ENCODE peak calls at places on chromosomes 16 and 17, in four cellular contexts. One of them, this sample, is unnamed.

GRCh38 chr17:10295728-10296343 is 77.0 kb downstream of the MYH13 start:
- DNase-seq in K562: peak; percentile 56
- DNase-seq in HepG2: peak; percentile 52
- DNase-seq in WTC11: peak; percentile 80
- DNase-seq in this sample: peak; percentile 73

GRCh38 chr17:44901323-44901965 is 2.2 kb upstream of the EFTUD2 start:
- DNase-seq in K562: no peak
- DNase-seq in WTC11: no peak
- DNase-seq in HepG2: no peak
- DNase-seq in this sample: no peak

GRCh38 chr16:87143661-87144121 is 173.5 kb downstream of the C16orf95 start:
- DNase-seq in HepG2: no peak
- DNase-seq in K562: no peak
- DNase-seq in WTC11: peak; percentile 41
- DNase-seq in this sample: no peak

GRCh38 chr16:31807086-31807485 is 66.5 kb upstream of the ZNF267 start:
- DNase-seq in WTC11: no peak
- DNase-seq in HepG2: no peak
- DNase-seq in K562: no peak
- DNase-seq in this sample: no peak

GRCh38 chr16:10028644-10029043 is 153.6 kb downstream of the GRIN2A start:
- DNase-seq in K562: no peak
- DNase-seq in WTC11: no peak
- DNase-seq in HepG2: no peak
- DNase-seq in this sample: no peak

GRCh38 chr16:11354733-11355574 is 9.7 kb downstream of the RMI2 start:
- DNase-seq in WTC11: no peak
- DNase-seq in K562: no peak
- DNase-seq in HepG2: no peak
- DNase-seq in this sample: peak; percentile 4

GRCh38 chr17:26963163-26963503 is 330.8 kb upstream of the WSB1 start:
- DNase-seq in WTC11: no peak
- DNase-seq in K562: no peak
- DNase-seq in HepG2: no peak
- DNase-seq in this sample: no peak

GRCh38 chr16:12176051-12176450 is 199.5 kb downstream of the SNX29 start:
- DNase-seq in K562: no peak
- DNase-seq in WTC11: no peak
- DNase-seq in HepG2: no peak
- DNase-seq in this sample: no peak

GRCh38 chr17:51372345-51373004 is 112.1 kb downstream of the UTP18 start:
- DNase-seq in WTC11: peak; percentile 38
- DNase-seq in HepG2: peak; percentile 72
- DNase-seq in K562: peak; percentile 88
- DNase-seq in this sample: peak; percentile 50

GRCh38 chr17:33038740-33039139 is 47.1 kb downstream of the SPACA3 start:
- DNase-seq in WTC11: peak; percentile 85
- DNase-seq in K562: peak; percentile 76
- DNase-seq in HepG2: no peak
- DNase-seq in this sample: peak; percentile 51

GRCh38 chr17:81291662-81292061 is 3.4 kb downstream of the SLC38A10 start:
- DNase-seq in K562: peak; percentile 79
- DNase-seq in WTC11: peak; percentile 76
- DNase-seq in HepG2: peak; percentile 53
- DNase-seq in this sample: peak; percentile 86

GRCh38 chr16:26078971-26079370 is 387.2 kb downstream of the HS3ST4 start:
- DNase-seq in HepG2: no peak
- DNase-seq in K562: no peak
- DNase-seq in WTC11: no peak
- DNase-seq in this sample: no peak

GRCh38 chr16:71933017-71933416 is 37.7 kb downstream of the IST1 start:
- DNase-seq in HepG2: no peak
- DNase-seq in K562: no peak
- DNase-seq in WTC11: no peak
- DNase-seq in this sample: no peak

GRCh38 chr16:71930013-71930563 is 34.8 kb downstream of the IST1 start:
- DNase-seq in HepG2: no peak
- DNase-seq in K562: no peak
- DNase-seq in WTC11: no peak
- DNase-seq in this sample: no peak

GRCh38 chr16:71931599-71931998 is 36.3 kb downstream of the IST1 start:
- DNase-seq in HepG2: no peak
- DNase-seq in K562: no peak
- DNase-seq in WTC11: no peak
- DNase-seq in this sample: no peak

GRCh38 chr16:71929048-71929447 is 33.7 kb downstream of the IST1 start:
- DNase-seq in WTC11: no peak
- DNase-seq in HepG2: no peak
- DNase-seq in K562: no peak
- DNase-seq in this sample: no peak

DNA sequence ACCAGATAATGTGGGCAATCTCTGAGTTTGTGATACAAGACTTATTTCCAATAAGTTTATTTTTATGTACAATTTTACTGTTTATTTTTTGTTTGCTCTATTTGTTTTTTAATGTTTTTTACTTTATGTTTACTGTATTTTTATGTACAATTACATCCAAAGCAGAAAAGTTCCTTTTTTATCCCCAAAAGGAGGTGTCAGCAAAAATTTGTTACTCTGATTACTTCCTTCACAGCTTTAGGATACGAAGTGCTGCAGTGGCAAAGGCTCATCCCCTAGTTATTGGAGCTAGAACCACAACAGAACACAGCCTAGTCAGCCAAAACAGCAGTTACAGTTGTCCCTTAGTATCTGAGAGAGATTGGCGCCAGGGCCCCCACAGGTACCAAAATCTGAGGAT is 35.7 kb downstream of the IST1 start:
- DNase-seq in HepG2: no peak
- DNase-seq in K562: no peak
- DNase-seq in WTC11: no peak
- DNase-seq in this sample: no peak
- TF ChIP-seq ELF4 in HepG2: no peak
- TF ChIP-seq ELF4 in K562: no peak
- TF ChIP-seq ELF4 in WTC11: no peak
- TF ChIP-seq ELF4 in this sample: no peak

GRCh38 chr16:49356728-49357488 is 16.7 kb upstream of the C16orf78 start:
- DNase-seq in K562: no peak
- DNase-seq in HepG2: no peak
- DNase-seq in WTC11: no peak
- DNase-seq in this sample: no peak
- TF ChIP-seq SP1 in K562: no peak
- TF ChIP-seq SP1 in HepG2: no peak
- TF ChIP-seq SP1 in WTC11: no peak
- TF ChIP-seq SP1 in this sample: no peak

GRCh38 chr16:8819635-8820034 is 22.0 kb downstream of the PMM2 start:
- DNase-seq in K562: no peak
- DNase-seq in HepG2: no peak
- DNase-seq in WTC11: no peak
- DNase-seq in this sample: no peak

GRCh38 chr16:8818499-8819270 is 21.0 kb downstream of the PMM2 start:
- DNase-seq in WTC11: no peak
- DNase-seq in K562: no peak
- DNase-seq in HepG2: no peak
- DNase-seq in this sample: no peak

GRCh38 chr16:8814095-8814806 is 16.6 kb downstream of the PMM2 start:
- DNase-seq in K562: no peak
- DNase-seq in HepG2: no peak
- DNase-seq in WTC11: no peak
- DNase-seq in this sample: no peak

GRCh38 chr16:8812162-8812843 is 14.7 kb downstream of the PMM2 start:
- DNase-seq in K562: no peak
- DNase-seq in HepG2: no peak
- DNase-seq in WTC11: no peak
- DNase-seq in this sample: no peak

GRCh38 chr16:8816967-8817662 is 19.5 kb downstream of the PMM2 start:
- DNase-seq in HepG2: no peak
- DNase-seq in K562: no peak
- DNase-seq in WTC11: no peak
- DNase-seq in this sample: no peak
- TF ChIP-seq ELF4 in HepG2: no peak
- TF ChIP-seq ELF4 in K562: no peak
- TF ChIP-seq ELF4 in WTC11: no peak
- TF ChIP-seq ELF4 in this sample: no peak

DNA sequence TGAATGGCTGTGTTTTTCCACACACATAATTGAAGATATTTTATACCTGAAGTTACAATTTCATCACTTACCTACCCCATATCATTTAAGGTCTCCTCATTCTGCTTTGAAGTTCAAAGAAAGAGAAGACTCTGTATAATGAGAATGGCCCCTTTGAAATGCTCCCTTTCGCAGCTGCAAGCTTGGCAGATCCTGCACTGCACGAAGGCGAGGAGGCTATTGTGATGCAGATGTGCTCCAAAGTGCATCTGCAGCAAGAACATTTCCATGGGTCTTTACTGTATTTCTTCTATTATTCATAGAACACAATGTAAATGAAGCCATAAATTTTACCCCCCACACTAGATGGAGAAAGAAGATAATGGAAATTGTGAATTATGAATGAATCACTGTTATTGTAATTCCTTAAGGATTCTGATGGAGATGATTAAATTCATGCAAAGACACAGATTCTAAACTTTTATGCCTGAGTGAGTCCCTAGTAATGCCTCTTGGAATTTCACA is 178.6 kb downstream of the CHD9NB start:
- DNase-seq in WTC11: peak; percentile 43
- DNase-seq in K562: no peak
- DNase-seq in HepG2: no peak
- DNase-seq in this sample: no peak
- TF ChIP-seq SP1 in WTC11: no peak
- TF ChIP-seq SP1 in K562: no peak
- TF ChIP-seq SP1 in HepG2: no peak
- TF ChIP-seq SP1 in this sample: no peak

GRCh38 chr17:8006836-8007680 is 4.6 kb downstream of the GUCY2D start:
- DNase-seq in HepG2: no peak
- DNase-seq in K562: no peak
- DNase-seq in WTC11: no peak
- DNase-seq in this sample: no peak

GRCh38 chr17:8005357-8005756 is 2.9 kb downstream of the GUCY2D start:
- DNase-seq in HepG2: no peak
- DNase-seq in WTC11: no peak
- DNase-seq in K562: no peak
- DNase-seq in this sample: no peak

GRCh38 chr17:8004899-8005298 is 2.5 kb downstream of the GUCY2D start:
- DNase-seq in HepG2: no peak
- DNase-seq in K562: no peak
- DNase-seq in WTC11: no peak
- DNase-seq in this sample: no peak

GRCh38 chr17:8007836-8008235 is 5.4 kb downstream of the GUCY2D start:
- DNase-seq in K562: no peak
- DNase-seq in WTC11: no peak
- DNase-seq in HepG2: no peak
- DNase-seq in this sample: no peak

DNA sequence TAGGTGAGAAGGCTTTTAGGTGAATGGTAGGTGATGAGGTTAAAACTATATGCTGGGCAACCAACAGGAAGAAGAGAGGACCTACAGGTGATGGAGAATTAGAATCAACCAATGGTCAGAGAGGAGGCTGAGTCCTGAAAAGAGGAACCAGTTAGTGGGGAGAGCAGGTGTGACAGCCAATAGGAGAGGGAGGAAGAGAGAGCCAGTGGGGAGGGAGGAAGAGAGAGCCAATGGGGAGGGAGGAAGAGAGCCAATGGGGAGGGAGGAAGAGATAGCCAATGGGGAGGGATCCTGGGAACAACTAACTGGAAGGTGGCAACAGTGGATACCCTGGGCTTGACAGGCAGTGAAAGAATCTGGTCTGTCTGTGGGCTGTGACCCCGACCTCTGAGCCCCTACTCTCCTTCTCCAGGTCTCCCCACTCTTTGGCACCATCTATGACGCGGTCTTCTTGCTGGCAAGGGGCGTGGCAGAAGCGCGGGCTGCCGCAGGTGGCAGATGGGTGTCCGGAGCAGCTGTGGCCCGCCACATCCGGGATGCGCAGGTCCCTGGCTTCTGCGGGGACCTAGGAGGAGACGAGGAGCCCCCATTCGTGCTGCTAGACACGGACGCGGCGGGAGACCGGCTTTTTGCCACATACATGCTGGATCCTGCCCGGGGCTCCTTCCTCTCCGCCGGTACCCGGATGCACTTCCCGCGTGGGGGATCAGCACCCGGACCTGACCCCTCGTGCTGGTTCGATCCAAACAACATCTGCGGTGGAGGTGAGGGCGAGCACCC is 3.7 kb downstream of the GUCY2D start:
- DNase-seq in HepG2: no peak
- DNase-seq in K562: peak; percentile 77
- DNase-seq in WTC11: no peak
- DNase-seq in this sample: no peak
- TF ChIP-seq ELF4 in HepG2: no peak
- TF ChIP-seq ELF4 in K562: no peak
- TF ChIP-seq ELF4 in WTC11: no peak
- TF ChIP-seq ELF4 in this sample: no peak

DNA sequence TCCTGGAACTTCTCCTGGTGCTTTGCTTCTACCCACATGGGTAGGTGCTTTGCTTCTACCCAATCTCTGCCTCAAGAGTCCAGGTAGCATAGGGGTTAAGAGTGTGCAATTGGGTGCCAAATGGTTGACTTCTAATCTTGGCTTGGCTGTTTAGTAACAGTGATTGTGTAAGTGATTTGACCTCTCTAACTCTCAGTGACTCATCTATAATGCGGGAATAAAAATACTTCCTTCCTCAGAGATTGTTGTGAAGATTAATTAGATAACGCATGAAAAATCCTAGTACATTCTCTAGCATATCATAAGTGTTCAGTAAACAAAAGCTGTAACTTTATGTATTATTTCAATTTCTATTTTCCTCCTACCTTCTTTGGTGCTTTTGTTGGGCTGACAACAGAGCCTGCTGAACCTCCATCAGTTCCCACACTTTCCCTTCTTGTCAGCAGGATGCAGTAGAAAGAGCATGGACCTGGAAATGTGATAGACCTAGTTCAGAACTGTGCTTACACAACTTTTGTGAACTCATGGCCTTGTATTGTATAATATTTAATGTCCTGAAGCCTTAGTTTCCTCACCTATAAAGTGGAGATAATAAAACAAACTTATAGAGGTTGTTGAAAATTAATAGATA is 72.9 kb upstream of the SMIM36 start:
- DNase-seq in WTC11: no peak
- DNase-seq in HepG2: no peak
- DNase-seq in K562: no peak
- DNase-seq in this sample: no peak
- TF ChIP-seq SP1 in WTC11: no peak
- TF ChIP-seq SP1 in HepG2: no peak
- TF ChIP-seq SP1 in K562: no peak
- TF ChIP-seq SP1 in this sample: no peak